ENCODE peak calls at places on chromosomes 7 and 10, in nine cellular contexts. L, B, S, Q, I, J, E, Z and R are unnamed samples.
A peak's percentile ranks its signal among the peaks of the same experiment; 100 is the strongest.

GRCh38 chr10:78478919-78479318 is 445.3 kb downstream of the RPS24 start:
- DNase-seq in L (no peak), B (no peak), S (no peak), Q (no peak), I (no peak), J (no peak), E (no peak), Z (no peak), R (no peak)

GRCh38 chr7:122764902-122765301 is 62.2 kb upstream of the RNF148 start:
- DNase-seq in L (no peak), B (no peak), S (no peak), Q (no peak), I (no peak), J (no peak), E (no peak), Z (no peak), R (no peak)

GRCh38 chr7:148701414-148701813 is 2.7 kb downstream of the CUL1 start:
- DNase-seq in L (peak; percentile 38), B (no peak), S (no peak), Q (no peak), I (no peak), J (no peak), E (no peak), Z (no peak), R (no peak)

GRCh38 chr7:22120391-22121053 is 174.8 kb upstream of the CDCA7L start:
- DNase-seq in L (no peak), B (no peak), S (no peak), Q (no peak), I (no peak), J (no peak), E (no peak), Z (no peak), R (no peak)

GRCh38 chr10:12717981-12718707 is 283.4 kb downstream of the CCDC3 start:
- DNase-seq in L (peak; percentile 56), B (peak; percentile 75), S (no peak), Q (no peak), I (no peak), J (no peak), E (no peak), Z (no peak), R (no peak)

GRCh38 chr10:122368502-122369254 is 5.8 kb upstream of the PLEKHA1 start:
- DNase-seq in L (no peak), B (no peak), S (no peak), Q (no peak), I (no peak), J (no peak), E (no peak), Z (no peak), R (no peak)

GRCh38 chr10:119131512-119132240 is 27.8 kb downstream of the DENND10 start:
- DNase-seq in L (peak; percentile 54), B (no peak), S (peak; percentile 36), Q (peak; percentile 5), I (no peak), J (no peak), E (peak; percentile 37), Z (peak; percentile 17), R (no peak)

GRCh38 chr7:90244565-90244908 is 437 bp upstream of the CFAP69 start:
- DNase-seq in L (no peak), B (no peak), S (no peak), Q (no peak), I (no peak), J (no peak), E (no peak), Z (no peak), R (no peak)

GRCh38 chr7:99679032-99679399 is 780 bp downstream of the CYP3A5 start:
- DNase-seq in L (peak; percentile 22), B (peak; percentile 75), S (no peak), Q (no peak), I (peak; percentile 68), J (no peak), E (peak; percentile 20), Z (no peak), R (no peak)

GRCh38 chr7:133782470-133782869 is 344.7 kb upstream of the LRGUK start:
- DNase-seq in L (no peak), B (no peak), S (no peak), Q (no peak), I (no peak), J (no peak), E (no peak), Z (no peak), R (no peak)

GRCh38 chr10:55410415-55410885 is 609.4 kb upstream of the PCDH15 start:
- DNase-seq in L (no peak), B (peak; percentile 25), S (peak; percentile 81), Q (no peak), I (peak; percentile 85), J (no peak), E (peak; percentile 83), Z (peak; percentile 22), R (peak; percentile 47)

GRCh38 chr7:26368542-26368941 is 76.9 kb downstream of the SNX10 start:
- DNase-seq in L (peak; percentile 23), B (peak; percentile 52), S (no peak), Q (no peak), I (no peak), J (no peak), E (no peak), Z (no peak), R (no peak)
- TF ChIP-seq CTCF in L (no peak), B (peak; percentile 60), S (no peak), Q (no peak), I (no peak), J (peak; percentile 9), E (no peak), Z (no peak), R (no peak)

GRCh38 chr7:101614939-101615302 is 14.2 kb downstream of the MYL10 start:
- DNase-seq in L (no peak), B (peak; percentile 67), S (no peak), Q (no peak), I (no peak), J (no peak), E (no peak), Z (no peak), R (no peak)
- H3K4me3 ChIP-seq in L (no peak overlapping the region), B (no peak overlapping the region), S (no peak overlapping the region), Q (no peak overlapping the region), I (no peak overlapping the region), J (no peak overlapping the region), E (no peak overlapping the region), Z (no peak overlapping the region), R (no peak overlapping the region)

GRCh38 chr7:113404245-113404644 is 285.9 kb upstream of the SMIM30 start:
- DNase-seq in L (no peak), B (peak; percentile 33), S (no peak), Q (no peak), I (no peak), J (no peak), E (peak; percentile 29), Z (no peak), R (no peak)
- TF ChIP-seq CTCF in L (no peak), B (peak; percentile 54), S (no peak), Q (no peak), I (no peak), J (no peak), E (peak; percentile 32), Z (peak; percentile 40), R (peak; percentile 27)

DNA sequence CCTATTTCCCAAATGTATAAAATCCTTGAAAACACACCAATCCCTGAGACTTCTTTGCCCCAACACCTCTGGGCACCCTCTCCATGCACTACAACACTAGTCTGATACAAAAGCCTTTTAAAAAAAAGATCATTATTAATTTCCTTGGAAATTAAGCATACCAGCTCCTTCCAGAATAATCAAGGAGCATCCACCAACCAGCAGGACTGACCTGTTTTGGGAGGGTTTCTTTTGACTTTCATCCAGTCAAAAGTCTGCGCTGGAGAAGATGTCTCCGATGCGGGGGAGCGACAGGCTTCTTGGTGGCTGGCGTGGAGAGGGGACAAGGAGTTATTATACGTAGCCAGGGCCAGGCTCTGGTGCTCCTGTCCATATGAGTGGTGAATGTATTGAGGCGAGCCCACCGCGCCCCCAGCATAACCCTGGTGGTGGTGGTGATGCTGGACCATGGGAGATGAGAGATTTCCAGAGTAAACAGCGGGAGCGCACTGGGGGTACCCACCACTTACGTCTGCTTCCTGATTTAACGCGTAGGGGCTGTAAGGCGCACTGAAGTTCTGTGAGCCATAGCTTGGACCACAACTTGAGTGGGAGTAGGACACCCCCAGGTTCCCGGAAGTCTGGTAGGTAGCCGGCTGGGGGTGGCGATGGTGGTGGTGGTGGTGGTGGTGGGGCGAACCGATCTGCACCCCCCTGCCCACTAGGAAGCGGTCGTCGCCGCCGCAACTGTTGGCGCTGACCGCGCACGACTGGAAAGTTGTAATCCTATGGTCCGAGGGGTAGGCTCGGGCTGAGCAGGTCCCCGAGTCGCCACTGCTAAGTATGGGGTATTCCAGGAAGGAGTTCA is 527 bp downstream of the HOXA1 start:
- DNase-seq in L (peak; percentile 16), B (no peak), S (no peak), Q (no peak), I (no peak), J (no peak), E (no peak), Z (no peak), R (no peak)
- H3K4me3 ChIP-seq in L (peak overlapping the region; percentile 92), B (peak overlapping the region; percentile 84), S (peak overlapping the region; percentile 83), Q (peak overlapping the region; percentile 80), I (peak overlapping the region; percentile 51), J (peak overlapping the region; percentile 87), E (peak overlapping the region; percentile 80), Z (peak overlapping the region; percentile 78), R (no peak overlapping the region)

DNA sequence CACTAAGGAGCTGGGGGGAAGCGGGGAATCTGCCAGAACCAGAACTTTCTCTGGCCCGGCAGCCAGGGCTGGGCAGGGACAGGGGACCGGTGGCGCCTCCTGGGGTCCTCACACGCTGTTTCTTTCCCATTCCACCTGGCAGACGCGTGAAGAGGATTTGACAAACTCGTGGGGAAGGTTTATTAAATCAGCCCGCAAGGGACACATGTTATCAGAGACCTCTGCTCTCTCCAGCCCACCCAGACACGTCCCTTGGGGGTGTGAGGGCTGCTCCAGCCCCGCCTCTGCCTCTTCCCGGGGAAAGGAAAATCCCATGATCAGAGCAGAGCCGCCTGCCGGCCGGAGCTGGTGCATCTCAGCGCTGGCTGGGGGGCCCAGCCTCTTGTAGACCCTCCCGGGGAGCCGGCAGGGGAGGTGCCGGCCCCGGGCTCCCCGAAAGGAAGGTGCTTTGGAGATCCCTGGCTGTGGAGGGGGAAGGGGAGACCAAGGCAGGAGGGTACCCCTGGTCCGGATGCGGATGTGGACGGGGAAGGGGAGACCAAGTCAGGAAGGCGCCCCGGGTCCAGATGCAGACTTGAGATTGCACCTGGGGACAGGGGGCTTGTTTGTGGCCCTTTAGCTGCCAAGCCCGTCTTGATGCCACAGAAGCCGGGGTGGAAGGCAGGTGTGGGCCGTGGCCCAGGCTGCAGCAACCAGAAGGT is 142.8 kb downstream of the ELFN1 start:
- DNase-seq in L (no peak), B (no peak), S (peak; percentile 83), Q (no peak), I (no peak), J (no peak), E (peak; percentile 87), Z (no peak), R (peak; percentile 2)
- TF ChIP-seq CTCF in L (peak; percentile 0), B (no peak), S (no peak), Q (no peak), I (no peak), J (no peak), E (peak; percentile 71), Z (no peak), R (peak; percentile 49)